ENCODE peak calls at places on chromosomes 13 and 19, in nine cellular contexts. C is Peyer's patch, F is suprapubic skin, M is body of pancreas, R is upper lobe of left lung, Z is ovary, Q is heart left ventricle, W is transverse colon, I is H54. G is an unnamed sample.

GRCh38 chr19:18860725-18861124 is 29.0 kb downstream of the UPF1 start:
- DNase-seq in C (no peak), Q (no peak), I (no peak), Z (peak; percentile 12), W (no peak), F (no peak), M (no peak), R (no peak), G (no peak)

GRCh38 chr13:80871481-80871880 is 530.6 kb upstream of the SPRY2 start:
- DNase-seq in M (no peak), Q (no peak), Z (no peak), W (no peak), C (no peak), F (no peak), I (no peak), R (no peak), G (no peak)

GRCh38 chr19:8113017-8113416 is 36.4 kb downstream of the FBN3 start:
- DNase-seq in W (no peak), Z (no peak), Q (no peak), F (no peak), M (no peak), C (no peak), I (no peak), R (no peak), G (no peak)

GRCh38 chr19:29269641-29270040 is 56.7 kb upstream of the UQCRFS1 start:
- DNase-seq in Q (no peak), M (no peak), W (no peak), C (no peak), Z (no peak), F (peak; percentile 45), I (no peak), R (peak; percentile 20), G (no peak)

GRCh38 chr13:98792321-98792720 is 39.8 kb upstream of the SLC15A1 start:
- DNase-seq in M (no peak), Q (no peak), W (peak; percentile 37), I (no peak), C (no peak), F (no peak), Z (no peak), R (no peak), G (no peak)

GRCh38 chr13:99376132-99376531 is 68.9 kb upstream of the GPR183 start:
- DNase-seq in I (no peak), C (peak; percentile 88), R (no peak), M (peak; percentile 63), W (no peak), Z (no peak), F (no peak), Q (no peak), G (no peak)

GRCh38 chr13:49681837-49682236 is 9.4 kb downstream of the EBPL start:
- DNase-seq in R (no peak), Z (no peak), I (no peak), C (no peak), M (no peak), W (no peak), Q (no peak), F (no peak), G (no peak)

GRCh38 chr13:98333481-98333880 is 156.4 kb upstream of the RNF113B start:
- DNase-seq in W (no peak), R (no peak), Z (no peak), I (no peak), F (no peak), M (no peak), Q (no peak), C (no peak), G (no peak)

GRCh38 chr13:40789275-40790231 is at the start of gene SLC25A15:
- DNase-seq in Q (peak; percentile 85), I (peak; percentile 58), M (peak; percentile 89), Z (peak; percentile 65), C (peak; percentile 75), F (peak; percentile 83), R (peak; percentile 96), W (peak; percentile 88), G (peak; percentile 44)
- TF ChIP-seq POLR2A in Q (no peak), I (peak; percentile 69), M (peak; percentile 45), Z (no peak), C (peak; percentile 44), F (peak; percentile 20), R (no peak), W (peak; percentile 37), G (no peak)

GRCh38 chr13:30422056-30422914 is at the start of gene UBE2L5:
- DNase-seq in F (peak; percentile 85), R (peak; percentile 96), Q (peak; percentile 78), C (peak; percentile 72), W (peak; percentile 79), M (peak; percentile 84), Z (peak; percentile 80), I (no peak), G (peak; percentile 80)
- TF ChIP-seq POLR2A in F (no peak), R (no peak), Q (no peak), C (peak; percentile 32), W (peak; percentile 66), M (peak; percentile 84), Z (no peak), I (peak; percentile 42), G (no peak)

DNA sequence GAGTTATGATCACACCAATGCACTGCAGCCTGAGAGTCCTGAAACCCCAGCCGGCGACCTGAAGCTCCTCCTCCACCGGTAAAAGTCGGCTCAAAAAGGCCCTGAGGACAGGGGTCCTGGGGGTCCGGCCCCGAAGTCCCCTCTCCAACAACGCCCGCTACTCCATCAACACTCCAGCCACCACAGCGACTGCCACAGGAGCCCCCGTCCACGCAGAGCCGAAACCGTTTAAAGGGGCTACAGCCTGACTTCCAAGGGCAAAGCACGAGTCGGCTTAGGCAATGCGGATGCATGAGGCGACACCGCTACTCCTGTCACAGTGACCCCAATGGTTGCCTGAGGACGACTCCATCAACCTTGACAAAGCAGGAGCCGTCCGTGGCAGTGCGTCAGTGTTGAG is 22.9 kb upstream of the ZNF420 start:
- DNase-seq in I (no peak), F (no peak), R (peak; percentile 39), C (no peak), M (no peak), Z (no peak), Q (no peak), W (no peak), G (no peak)
- TF ChIP-seq POLR2A in I (no peak), F (no peak), R (no peak), C (no peak), M (no peak), Z (no peak), Q (no peak), W (no peak), G (no peak)

GRCh38 chr19:40750285-40751064 is at the start of gene ACTMAP:
- DNase-seq in I (peak; percentile 99), C (peak; percentile 99), R (peak; percentile 97), W (peak; percentile 100), Q (peak; percentile 100), F (peak; percentile 100), M (peak; percentile 100), Z (peak; percentile 100), G (peak; percentile 100)
- TF ChIP-seq POLR2A in I (peak; percentile 31), C (peak; percentile 78), R (no peak), W (peak; percentile 67), Q (peak; percentile 30), F (peak; percentile 62), M (peak; percentile 64), Z (peak; percentile 84), G (peak; percentile 79)

DNA sequence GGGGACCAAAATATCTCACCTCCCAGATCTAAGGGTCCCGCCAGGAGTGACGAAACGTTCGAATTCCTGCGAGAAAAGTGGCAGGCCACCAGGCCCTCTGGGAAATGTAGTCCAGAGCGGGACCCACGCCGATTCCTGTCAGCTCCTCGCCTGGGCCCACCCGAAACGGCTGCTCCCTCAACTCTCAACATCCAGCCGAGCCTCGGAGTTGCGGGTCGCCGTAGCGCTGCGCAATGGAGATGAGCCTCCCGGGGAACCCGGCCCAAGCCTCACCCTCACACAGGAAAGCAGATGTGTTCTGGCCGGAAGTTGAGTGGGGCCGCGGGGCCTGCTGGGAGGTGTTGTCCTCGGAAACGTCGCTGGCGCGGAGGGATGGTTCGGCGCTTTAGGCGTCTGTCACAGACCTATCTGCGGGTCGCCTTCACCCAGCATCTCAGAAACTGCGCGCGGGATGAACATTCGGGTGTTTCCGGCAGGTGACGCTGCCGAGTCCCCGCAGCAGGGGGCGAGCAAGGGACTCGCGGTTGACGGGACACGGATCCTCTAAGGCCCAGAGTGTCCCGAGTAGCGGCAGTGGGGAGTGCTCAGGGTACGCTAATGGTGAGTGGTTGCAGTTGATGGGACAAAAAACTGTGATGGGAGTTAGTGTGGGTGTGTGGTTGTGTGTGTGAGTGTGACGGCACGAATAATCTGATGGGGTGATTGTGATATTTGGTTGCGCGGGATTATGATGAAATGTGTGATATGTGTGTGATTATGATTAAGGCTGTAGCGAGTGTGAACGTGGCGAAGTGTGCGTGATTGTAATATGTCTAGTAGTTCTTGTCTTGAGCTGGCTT is at the start of the genes ZNF568 and ZNF829:
- DNase-seq in F (peak; percentile 94), M (peak; percentile 88), R (peak; percentile 94), Z (peak; percentile 83), W (peak; percentile 87), Q (peak; percentile 92), I (peak; percentile 88), C (peak; percentile 89), G (peak; percentile 88)
- TF ChIP-seq POLR2A in F (no peak), M (no peak), R (no peak), Z (no peak), W (no peak), Q (no peak), I (peak; percentile 34), C (no peak), G (no peak)

G was measured in breast epithelium.